ENCODE peak calls at places on chromosome 22, in eight cellular contexts. Q is sigmoid colon, U is mammary epithelial cell, F is Peyer's patch, M is HCT116, S is heart left ventricle, I is body of pancreas, J is dorsolateral prefrontal cortex. Y is an unnamed sample.

GRCh38 chr22:40397436-40397835 is 27.0 kb downstream of the SGSM3 start:
- DNase-seq in Q (no peak), U (no peak), F (no peak), M (no peak), S (no peak), I (no peak), J (no peak), Y (no peak)

GRCh38 chr22:46202897-46203589 is 47.0 kb downstream of the CDPF1 start:
- DNase-seq in Q (no peak), U (no peak), F (no peak), M (no peak), S (no peak), I (no peak), J (no peak), Y (no peak)

GRCh38 chr22:22164541-22165272 is 79.9 kb upstream of the VPREB1 start:
- DNase-seq in Q (no peak), U (no peak), F (no peak), M (no peak), S (no peak), I (no peak), J (no peak), Y (peak; percentile 16)

GRCh38 chr22:26892401-26893033 is 235.1 kb downstream of the MIAT start:
- DNase-seq in Q (peak; percentile 72), U (peak; percentile 41), F (no peak), M (no peak), S (no peak), I (peak; percentile 58), J (no peak), Y (peak; percentile 11)

GRCh38 chr22:48352086-48352911 is 1475.4 kb downstream of the BRD1 start:
- DNase-seq in Q (peak; percentile 32), U (no peak), F (peak; percentile 27), M (no peak), S (no peak), I (no peak), J (no peak), Y (no peak)

GRCh38 chr22:31595271-31595670 is 66.7 kb downstream of the PISD start:
- DNase-seq in Q (no peak), U (no peak), F (no peak), M (no peak), S (no peak), I (no peak), J (no peak), Y (no peak)

GRCh38 chr22:17258015-17258827 is 39.0 kb upstream of the ADA2 start:
- DNase-seq in Q (peak; percentile 83), U (peak; percentile 65), F (peak; percentile 74), M (no peak), S (peak; percentile 72), I (peak; percentile 93), J (no peak), Y (peak; percentile 69)

GRCh38 chr22:46576556-46577351 is 39.3 kb upstream of the CELSR1 start:
- DNase-seq in Q (peak; percentile 71), U (peak; percentile 39), F (peak; percentile 79), M (no peak), S (peak; percentile 75), I (peak; percentile 45), J (no peak), Y (no peak)

GRCh38 chr22:27041745-27042144 is 384.4 kb downstream of the MIAT start:
- DNase-seq in Q (no peak), U (no peak), F (no peak), M (no peak), S (no peak), I (no peak), J (no peak), Y (no peak)

GRCh38 chr22:31106651-31107205 is 640 bp downstream of the SELENOM start:
- DNase-seq in Q (peak; percentile 82), U (peak; percentile 46), F (peak; percentile 49), M (no peak), S (peak; percentile 41), I (no peak), J (no peak), Y (no peak)

GRCh38 chr22:44860311-44860710 is 107.9 kb downstream of the ARHGAP8 start:
- DNase-seq in Q (no peak), U (no peak), F (peak; percentile 5), M (no peak), S (no peak), I (no peak), J (no peak), Y (peak; percentile 52)

GRCh38 chr22:28440517-28441366 is 238.9 kb downstream of the TTC28 start:
- DNase-seq in Q (no peak), U (no peak), F (no peak), M (no peak), S (no peak), I (peak; percentile 17), J (no peak), Y (no peak)

GRCh38 chr22:39999144-39999757 is 4.5 kb downstream of the FAM83F start:
- DNase-seq in Q (no peak), U (no peak), F (peak; percentile 86), M (no peak), S (no peak), I (peak; percentile 40), J (no peak), Y (peak; percentile 69)

GRCh38 chr22:20964799-20965103 is 2.3 kb upstream of the AIFM3 start:
- DNase-seq in Q (no peak), U (no peak), F (no peak), M (no peak), S (no peak), I (no peak), J (no peak), Y (no peak)

GRCh38 chr22:20963201-20964052 is 3.6 kb upstream of the AIFM3 start:
- DNase-seq in Q (no peak), U (no peak), F (peak; percentile 37), M (no peak), S (no peak), I (no peak), J (no peak), Y (no peak)

GRCh38 chr22:20962491-20962945 is 4.5 kb upstream of the AIFM3 start:
- DNase-seq in Q (no peak), U (no peak), F (peak; percentile 10), M (no peak), S (no peak), I (no peak), J (no peak), Y (no peak)

GRCh38 chr22:20965104-20965887 is 1.8 kb upstream of the AIFM3 start:
- DNase-seq in Q (no peak), U (no peak), F (no peak), M (no peak), S (no peak), I (no peak), J (no peak), Y (no peak)

GRCh38 chr22:20964090-20964798 is 2.8 kb upstream of the AIFM3 start:
- DNase-seq in Q (no peak), U (no peak), F (no peak), M (no peak), S (no peak), I (no peak), J (no peak), Y (no peak)
- H3K4me3 ChIP-seq in Q (peak overlapping the region; percentile 46), U (no peak overlapping the region), F (peak overlapping the region; percentile 55), M (no peak overlapping the region), S (no peak overlapping the region), I (no peak overlapping the region), J (peak overlapping the region; percentile 50), Y (peak overlapping the region; percentile 41)

GRCh38 chr22:49783926-49784629 is 43.6 kb downstream of the BRD1 start:
- DNase-seq in Q (peak; percentile 26), U (no peak), F (no peak), M (no peak), S (no peak), I (no peak), J (no peak), Y (no peak)
- H3K27ac ChIP-seq in Q (no peak overlapping the region), U (no peak overlapping the region), F (no peak overlapping the region), M (no peak overlapping the region), S (no peak overlapping the region), I (no peak overlapping the region), J (no peak overlapping the region), Y (no peak overlapping the region)

DNA sequence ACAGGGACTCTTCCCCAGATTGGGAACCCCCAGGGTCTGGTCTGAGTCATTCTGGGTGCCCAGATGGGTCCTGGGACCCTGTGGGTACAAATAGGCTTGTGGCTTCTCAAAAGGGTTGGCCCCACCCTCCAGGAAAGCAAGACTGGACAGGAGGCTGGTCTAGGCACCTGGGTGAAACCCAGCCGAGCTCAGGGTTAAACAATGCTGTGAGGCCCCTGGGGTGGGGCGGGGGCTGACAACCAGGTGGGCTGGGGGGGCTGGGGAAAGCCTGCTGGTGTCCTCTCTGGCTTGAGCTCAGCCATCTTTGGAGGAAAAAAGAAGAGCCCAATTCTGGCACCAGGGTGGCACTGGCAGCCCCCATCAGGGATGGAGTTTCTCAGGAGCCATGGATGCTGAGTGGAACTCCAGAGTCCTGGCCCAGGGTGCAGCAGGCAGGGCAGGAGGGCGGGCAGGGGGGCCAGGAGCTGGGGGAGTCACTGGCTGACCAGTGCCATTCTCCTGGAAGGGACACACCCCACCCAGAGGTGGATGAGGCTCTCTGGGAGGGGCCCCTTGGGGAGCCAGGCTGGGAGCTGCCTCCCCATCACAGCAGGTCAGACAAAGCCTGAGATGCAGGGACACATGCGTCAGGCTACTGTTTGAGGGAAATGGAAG is 1.1 kb downstream of the SEPTIN5 start:
- DNase-seq in Q (no peak), U (no peak), F (no peak), M (no peak), S (peak; percentile 28), I (no peak), J (no peak), Y (no peak)
- H3K4me3 ChIP-seq in Q (no peak overlapping the region), U (no peak overlapping the region), F (no peak overlapping the region), M (peak overlapping the region; percentile 44), S (peak overlapping the region; percentile 33), I (no peak overlapping the region), J (peak overlapping the region; percentile 71), Y (peak overlapping the region; percentile 81)

GRCh38 chr22:32861330-32861729 is 59.8 kb downstream of the TIMP3 start:
- DNase-seq in Q (no peak), U (no peak), F (no peak), M (no peak), S (no peak), I (no peak), J (no peak), Y (no peak)

GRCh38 chr22:32862083-32862482 is 60.6 kb downstream of the TIMP3 start:
- DNase-seq in Q (no peak), U (no peak), F (no peak), M (no peak), S (no peak), I (no peak), J (no peak), Y (no peak)

GRCh38 chr22:32864596-32864995 is 63.1 kb downstream of the TIMP3 start:
- DNase-seq in Q (no peak), U (no peak), F (no peak), M (no peak), S (no peak), I (no peak), J (no peak), Y (no peak)

GRCh38 chr22:32862936-32863661 is 61.6 kb downstream of the TIMP3 start:
- DNase-seq in Q (no peak), U (no peak), F (no peak), M (no peak), S (no peak), I (no peak), J (no peak), Y (no peak)

GRCh38 chr22:32864041-32864440 is 62.5 kb downstream of the TIMP3 start:
- DNase-seq in Q (no peak), U (no peak), F (no peak), M (no peak), S (no peak), I (no peak), J (no peak), Y (no peak)
- H3K27ac ChIP-seq in Q (no peak overlapping the region), U (no peak overlapping the region), F (no peak overlapping the region), M (no peak overlapping the region), S (no peak overlapping the region), I (no peak overlapping the region), J (no peak overlapping the region), Y (no peak overlapping the region)

Y was measured in WERI-Rb-1.